ENCODE peak calls at places on chromosomes 4 and X, in four cellular contexts. M, R, H and N are unnamed samples.
A peak's percentile ranks its signal among the peaks of the same experiment; 100 is the strongest.

GRCh38 chr4:184958839-184959238 is 59.5 kb upstream of the HELT start:
- DNase-seq in R (no peak), H (no peak), M (no peak), N (no peak)

GRCh38 chr4:181350578-181351420 is 892.4 kb upstream of the TENM3 start:
- DNase-seq in H (no peak), M (no peak), R (no peak), N (no peak)

GRCh38 chr4:105283501-105283900 is 136.8 kb downstream of the TET2 start:
- DNase-seq in R (peak; percentile 65), M (no peak), H (no peak), N (no peak)

GRCh38 chr4:11489449-11490083 is 60.9 kb upstream of the HS3ST1 start:
- DNase-seq in R (no peak), H (no peak), M (no peak), N (no peak)

GRCh38 chr4:61374612-61374920 is 174.4 kb downstream of the ADGRL3 start:
- DNase-seq in R (peak; percentile 77), H (no peak), M (no peak), N (no peak)

GRCh38 chr4:185564355-185564754 is 29.0 kb upstream of the PDLIM3 start:
- DNase-seq in R (no peak), M (no peak), H (no peak), N (no peak)

GRCh38 chrX:97389761-97390192 is 506.1 kb downstream of the RPA4 start:
- DNase-seq in M (peak; percentile 13), H (no peak), R (peak; percentile 89), N (no peak)

GRCh38 chr4:75715105-75715799 is 9.1 kb upstream of the USO1 start:
- DNase-seq in H (no peak), R (peak; percentile 64), M (no peak), N (no peak)

GRCh38 chr4:37928896-37929537 is 31.2 kb upstream of the PTTG2 start:
- DNase-seq in H (no peak), M (peak; percentile 47), R (peak; percentile 53), N (no peak)

GRCh38 chr4:81648576-81649272 is 177.0 kb upstream of the RASGEF1B start:
- DNase-seq in H (no peak), M (no peak), R (peak; percentile 55), N (peak; percentile 8)

GRCh38 chr4:186536285-186536684 is 19.1 kb downstream of the MTNR1A start:
- DNase-seq in H (no peak), R (no peak), M (peak; percentile 10), N (no peak)

GRCh38 chr4:53694666-53695065 is 103.4 kb upstream of the LNX1 start:
- DNase-seq in H (no peak), R (no peak), M (no peak), N (no peak)

GRCh38 chr4:3689576-3690551 is 76.3 kb upstream of the ADRA2C start:
- DNase-seq in M (no peak), R (no peak), H (no peak), N (no peak)

GRCh38 chr4:151114986-151115385 is 15.6 kb downstream of the RPS3A start:
- DNase-seq in R (peak; percentile 51), H (no peak), M (no peak), N (no peak)

GRCh38 chr4:155442267-155443105 is 65.7 kb upstream of the MAP9 start:
- DNase-seq in H (peak; percentile 78), R (peak; percentile 54), M (peak; percentile 44), N (peak; percentile 53)

GRCh38 chr4:108465886-108466491 is 154.4 kb upstream of the RPL34 start:
- DNase-seq in R (peak; percentile 69), M (no peak), H (no peak), N (no peak)

GRCh38 chrX:125998432-125998831 is 167.7 kb downstream of the DCAF12L2 start:
- DNase-seq in M (peak; percentile 18), R (no peak), H (no peak), N (no peak)

GRCh38 chr4:160180206-160180605 is 1077.3 kb downstream of the RAPGEF2 start:
- DNase-seq in M (no peak), H (no peak), R (peak; percentile 69), N (no peak)

GRCh38 chr4:160175064-160175643 is 1072.3 kb downstream of the RAPGEF2 start:
- DNase-seq in R (peak; percentile 1), H (no peak), M (no peak), N (no peak)
- TF ChIP-seq CTCF in R (no peak), H (no peak), M (no peak), N (no peak)

GRCh38 chr4:16513876-16514275 is 287.6 kb upstream of the TAPT1 start:
- DNase-seq in H (no peak), R (peak; percentile 37), M (no peak), N (no peak)

GRCh38 chr4:16521156-16521915 is 295.1 kb upstream of the TAPT1 start:
- DNase-seq in M (no peak), H (no peak), R (no peak), N (no peak)

GRCh38 chr4:16516796-16517413 is 290.6 kb upstream of the TAPT1 start:
- DNase-seq in M (peak; percentile 34), H (peak; percentile 36), R (peak; percentile 78), N (no peak)
- TF ChIP-seq CTCF in M (no peak), H (no peak), R (peak; percentile 32), N (no peak)

DNA sequence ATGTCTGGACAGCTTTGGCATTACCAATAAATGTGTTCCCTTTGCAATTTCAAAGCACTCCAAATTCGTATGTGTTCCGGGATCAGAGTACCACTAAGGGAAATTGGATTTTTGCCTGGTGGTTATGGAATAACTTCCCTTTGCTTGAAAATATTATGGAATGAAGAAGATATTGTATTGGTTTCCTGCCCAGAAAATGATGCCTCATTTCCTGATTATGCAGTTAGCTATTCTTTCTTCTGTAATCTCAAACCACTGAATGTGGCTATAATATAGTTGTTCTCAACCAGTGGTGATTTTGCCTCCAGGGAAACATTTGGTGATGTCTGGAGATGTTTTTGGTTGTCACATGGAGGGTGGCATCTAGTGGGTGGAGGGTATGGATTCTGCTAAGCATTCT is 142.9 kb downstream of the PCDH7 start:
- DNase-seq in H (no peak), R (peak; percentile 85), M (no peak), N (no peak)
- TF ChIP-seq CTCF in H (no peak), R (no peak), M (no peak), N (no peak)

DNA sequence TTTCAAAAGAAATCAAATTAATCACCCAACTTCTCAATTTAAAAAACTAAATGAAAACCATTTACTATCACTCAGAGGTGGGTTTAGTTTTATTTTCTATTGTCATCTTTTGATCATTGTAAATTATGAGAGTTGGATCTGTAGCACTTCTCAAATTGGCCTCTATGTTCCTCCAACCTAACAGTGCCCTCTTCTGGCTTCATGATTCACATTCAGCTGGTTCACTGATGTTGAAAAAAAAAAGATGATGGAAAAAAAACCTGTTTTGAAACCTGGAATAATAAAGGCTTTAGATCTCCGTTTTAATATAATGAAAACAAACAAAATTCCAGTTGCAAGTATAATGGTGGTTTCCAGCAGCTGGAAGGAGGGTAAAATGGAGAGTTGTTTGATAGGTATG is 2.4 kb upstream of the NBDY start:
- DNase-seq in R (peak; percentile 51), M (peak; percentile 58), H (no peak), N (peak; percentile 25)
- TF ChIP-seq CTCF in R (peak; percentile 57), M (peak; percentile 33), H (no peak), N (peak; percentile 51)

DNA sequence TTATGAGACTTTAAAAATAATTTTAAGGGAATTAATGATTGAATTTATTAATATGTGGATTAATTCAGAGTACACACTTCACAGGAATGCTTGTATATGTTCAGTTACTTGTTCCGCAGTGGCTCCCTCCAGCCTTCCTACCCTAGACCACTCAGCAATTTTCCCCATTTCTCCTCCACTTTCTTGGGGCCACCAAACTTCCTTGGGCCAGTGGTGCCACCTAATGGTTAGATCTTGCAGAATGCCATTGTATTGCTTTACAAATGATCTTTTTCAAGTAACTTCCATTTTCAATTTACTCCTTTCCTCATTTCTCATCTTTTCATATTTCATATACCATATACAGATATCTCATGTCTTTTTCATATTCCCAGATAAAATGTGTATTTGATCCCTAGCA is 3.6 kb upstream of the RNF175 start:
- DNase-seq in H (no peak), R (no peak), M (peak; percentile 53), N (no peak)
- TF ChIP-seq CTCF in H (no peak), R (no peak), M (peak; percentile 25), N (no peak)

DNA sequence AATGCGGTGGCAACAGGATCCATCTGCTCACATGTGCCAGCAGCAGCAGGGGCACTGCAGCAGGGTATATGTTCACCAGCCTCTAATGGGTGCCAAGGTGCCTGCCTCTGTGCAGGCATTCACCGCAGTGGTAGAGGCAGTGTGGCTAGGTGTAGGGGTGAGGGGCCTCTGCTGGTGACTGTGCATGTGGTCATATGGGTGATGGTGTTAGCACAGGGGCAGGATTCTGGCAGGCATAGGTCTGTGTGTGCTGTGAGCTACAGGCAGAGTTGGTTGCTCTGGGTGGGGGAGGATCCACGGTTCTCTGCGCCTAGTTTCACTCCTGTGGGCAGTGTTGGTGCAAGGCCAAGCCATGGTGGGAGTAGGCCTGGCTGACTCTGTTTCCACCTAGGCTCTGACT is 566.5 kb upstream of the GNPDA2 start:
- DNase-seq in R (no peak), H (no peak), M (no peak), N (no peak)
- TF ChIP-seq CTCF in R (no peak), H (no peak), M (no peak), N (no peak)